ENCODE peak calls at places on chromosomes 6 and 20, in four cellular contexts. M is GM12891, X is K562, I is GM12878. K is an unnamed sample.

GRCh38 chr6:43705996-43706395 is 18.4 kb upstream of the MRPS18A start:
- DNase-seq in I (no peak), X (no peak), M (no peak), K (peak)

GRCh38 chr6:30100585-30101422 is 12.1 kb downstream of the TRIM31 start:
- DNase-seq in X (peak), I (no peak), M (no peak), K (no peak)

GRCh38 chr6:47413752-47414516 is 63.7 kb upstream of the CD2AP start:
- DNase-seq in M (peak), X (peak), I (peak), K (peak)

GRCh38 chr6:48078092-48078491 is 32.9 kb downstream of the PTCHD4 start:
- DNase-seq in I (no peak), X (no peak), M (no peak), K (no peak)

GRCh38 chr6:158536891-158537798 is 22.7 kb upstream of the TMEM181 start:
- DNase-seq in M (no peak), X (peak), I (no peak), K (no peak)

GRCh38 chr20:45783656-45784294 is 7.9 kb downstream of the WFDC3 start:
- DNase-seq in X (no peak), M (no peak), I (no peak), K (no peak)

GRCh38 chr6:81003156-81003555 is 749.3 kb downstream of the TENT5A start:
- DNase-seq in I (no peak), X (no peak), M (no peak), K (no peak)

GRCh38 chr20:3406481-3407425 is 716 bp downstream of the DNAAF9 start:
- DNase-seq in M (no peak), I (no peak), X (peak), K (peak)

GRCh38 chr6:11096109-11096508 is 2.5 kb downstream of the SMIM13 start:
- DNase-seq in M (no peak), X (no peak), I (no peak), K (peak)

GRCh38 chr6:92683769-92684168 is 735.6 kb downstream of the EPHA7 start:
- DNase-seq in I (no peak), M (no peak), X (no peak), K (no peak)

GRCh38 chr6:36968266-36968977 is 13.9 kb downstream of the PI16 start:
- DNase-seq in M (no peak), I (no peak), X (no peak), K (no peak)

GRCh38 chr6:87104657-87105056 is 9.8 kb upstream of the CGA start:
- DNase-seq in X (no peak), M (no peak), I (no peak), K (no peak)

GRCh38 chr6:36917541-36918193 is 31.9 kb downstream of the C6orf89 start:
- DNase-seq in M (no peak), I (no peak), X (no peak), K (no peak)

GRCh38 chr20:53040678-53041674 is 68.8 kb downstream of the TSHZ2 start:
- DNase-seq in M (no peak), I (no peak), X (peak), K (no peak)

DNA sequence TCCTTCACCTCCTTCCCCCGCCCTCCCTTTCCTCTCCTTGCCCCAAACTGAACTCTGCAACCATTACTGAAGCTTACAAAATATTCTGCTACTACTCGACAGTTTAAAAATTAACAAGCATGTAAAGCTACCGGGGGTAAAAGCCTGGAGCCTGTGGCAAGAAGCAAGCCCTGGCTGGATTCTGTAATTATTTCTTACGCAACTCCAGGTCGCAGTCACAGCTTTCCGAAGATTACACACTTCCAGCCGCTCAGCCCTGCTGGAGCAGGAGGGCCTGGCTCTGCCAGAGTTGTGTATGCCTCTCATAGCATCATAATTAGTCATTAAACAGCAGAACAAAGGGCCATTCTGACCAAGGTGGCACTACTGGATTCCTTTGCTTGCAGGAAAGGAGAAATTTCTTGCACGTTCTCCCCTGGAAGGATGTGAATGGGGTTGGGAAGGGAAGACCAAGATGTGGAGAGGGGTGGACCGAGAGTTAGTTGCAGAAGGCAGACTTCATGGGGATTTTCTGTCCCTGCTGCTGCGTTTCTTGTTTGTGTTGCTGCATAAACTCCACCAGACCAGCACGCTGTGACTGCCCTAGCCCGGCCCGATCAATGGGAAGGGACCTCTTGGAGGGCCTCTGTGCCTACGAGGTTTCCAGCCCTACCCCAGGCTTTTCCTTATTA is 23.6 kb downstream of the FOXQ1 start:
- DNase-seq in X (no peak), I (no peak), M (no peak), K (peak)
- TF ChIP-seq POLR2AphosphoS5 in X (no peak), I (no peak), M (no peak), K (no peak)

DNA sequence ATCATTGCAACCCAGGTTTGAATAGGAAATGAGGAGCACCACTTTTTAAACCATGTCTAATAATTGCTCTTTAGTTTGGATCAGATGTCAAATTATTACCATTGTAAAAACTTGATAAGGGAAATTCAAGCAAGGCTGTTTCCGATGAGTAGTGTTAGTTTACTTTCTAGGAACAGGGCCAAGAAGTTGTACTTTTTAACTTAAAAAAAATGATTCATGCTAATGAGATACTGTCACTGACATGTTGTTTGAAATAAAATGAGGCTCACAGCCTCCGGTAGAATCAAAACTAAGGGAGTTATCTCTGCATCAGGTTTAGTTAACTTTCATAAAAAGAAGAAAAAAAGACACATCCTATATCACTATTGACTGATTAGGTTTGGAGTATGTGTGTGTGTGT is 55.2 kb upstream of the SUPT3H start:
- DNase-seq in I (no peak), X (peak), M (no peak), K (no peak)
- TF ChIP-seq SPI1 in I (no peak), X (no peak), M (no peak), K (no peak)

DNA sequence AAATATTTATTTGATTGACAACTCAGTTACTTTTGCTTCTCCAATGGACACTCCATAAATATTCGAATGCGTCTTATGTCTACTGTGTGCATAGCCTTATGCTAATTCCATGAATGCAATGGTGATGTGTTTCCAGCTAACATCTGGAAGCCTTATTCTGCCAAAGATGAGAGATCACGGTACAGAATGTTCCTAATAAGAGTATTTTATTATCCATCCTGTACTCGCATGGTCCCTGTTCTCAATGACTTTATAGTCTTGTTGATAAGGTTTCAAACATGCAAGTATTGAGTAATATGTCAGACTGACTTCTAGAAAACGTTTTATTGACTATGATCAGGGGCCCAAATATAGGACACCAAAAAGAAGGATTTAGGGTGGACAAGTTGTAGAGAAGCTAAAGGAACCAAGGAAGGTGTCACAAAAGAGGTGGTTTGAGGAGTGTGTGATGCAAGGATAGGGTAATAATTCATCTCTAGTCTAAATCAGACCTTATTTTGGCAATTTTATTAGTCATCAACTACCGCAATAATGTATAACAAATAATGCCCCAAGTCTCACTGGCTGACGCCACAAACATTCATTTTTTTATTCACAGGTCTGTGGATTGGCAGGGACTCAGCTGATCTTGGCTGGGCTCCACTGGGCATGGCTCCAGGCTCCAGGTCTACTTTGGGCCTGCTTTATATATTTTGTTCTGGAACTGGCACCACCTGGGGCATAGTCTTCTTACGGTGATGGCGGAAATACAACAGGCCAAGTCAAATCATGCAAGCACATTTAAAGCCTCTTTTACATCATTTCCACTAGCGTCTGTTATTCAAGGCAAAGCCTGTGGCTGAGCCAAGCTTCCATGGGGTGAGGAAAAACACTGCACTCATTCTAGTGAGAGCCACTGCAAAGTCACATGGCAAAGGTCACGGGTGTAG is 24.4 kb upstream of the CD83 start:
- DNase-seq in X (no peak), I (no peak), M (no peak), K (no peak)
- TF ChIP-seq POLR2AphosphoS5 in X (no peak), I (no peak), M (no peak), K (no peak)

DNA sequence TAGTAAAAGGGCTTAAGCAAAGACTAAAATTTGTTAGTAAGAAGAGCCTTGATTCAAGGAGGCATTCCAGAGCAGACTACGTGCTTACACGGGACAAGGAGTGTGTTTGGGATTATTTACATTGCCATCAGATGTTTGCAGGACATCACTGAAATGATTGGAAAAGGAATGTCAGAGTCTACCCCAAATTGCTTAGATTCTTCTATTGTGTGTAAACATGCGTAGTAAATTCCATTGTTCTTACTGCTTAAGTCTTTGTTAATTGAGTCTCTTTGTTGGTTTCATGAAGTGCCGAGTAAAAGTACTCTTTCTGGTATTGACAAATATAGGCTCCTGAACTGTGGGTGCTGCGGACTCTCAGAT is 60.5 kb downstream of the CD83 start:
- DNase-seq in X (no peak), M (no peak), I (no peak), K (no peak)
- TF ChIP-seq SPI1 in X (no peak), M (no peak), I (no peak), K (no peak)

GRCh38 chr6:1153696-1154245 is 158.1 kb upstream of the FOXQ1 start:
- DNase-seq in I (no peak), X (no peak), M (no peak), K (no peak)
- TF ChIP-seq POLR2AphosphoS5 in I (no peak), X (no peak), M (no peak), K (no peak)

GRCh38 chr20:63700199-63701050 is 4.0 kb downstream of the TNFRSF6B start:
- DNase-seq in I (no peak), M (peak), X (no peak), K (no peak)
- TF ChIP-seq SPI1 in I (no peak), M (no peak), X (no peak), K (no peak)

DNA sequence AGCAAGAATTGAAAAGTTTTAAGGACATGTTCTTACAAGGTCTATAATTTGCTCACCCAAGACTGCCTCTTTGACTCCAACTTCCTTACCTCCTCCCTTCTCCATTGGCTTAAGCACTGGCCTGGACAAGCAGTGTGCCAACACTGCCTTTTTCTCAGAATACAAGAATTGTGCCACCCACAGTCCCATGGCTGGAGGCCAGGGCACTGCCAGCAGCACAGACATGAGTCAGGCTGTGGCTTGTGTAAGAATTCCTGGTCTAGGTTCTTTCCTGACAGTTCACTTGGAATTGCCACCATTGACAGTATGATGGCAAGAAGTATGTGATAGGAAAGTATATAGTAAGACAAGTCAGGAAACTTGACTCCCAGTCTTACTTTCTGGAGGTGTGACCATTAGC is 202.7 kb upstream of the MARCKS start:
- DNase-seq in X (no peak), I (no peak), M (no peak), K (no peak)
- TF ChIP-seq POLR2AphosphoS5 in X (no peak), I (no peak), M (no peak), K (no peak)

DNA sequence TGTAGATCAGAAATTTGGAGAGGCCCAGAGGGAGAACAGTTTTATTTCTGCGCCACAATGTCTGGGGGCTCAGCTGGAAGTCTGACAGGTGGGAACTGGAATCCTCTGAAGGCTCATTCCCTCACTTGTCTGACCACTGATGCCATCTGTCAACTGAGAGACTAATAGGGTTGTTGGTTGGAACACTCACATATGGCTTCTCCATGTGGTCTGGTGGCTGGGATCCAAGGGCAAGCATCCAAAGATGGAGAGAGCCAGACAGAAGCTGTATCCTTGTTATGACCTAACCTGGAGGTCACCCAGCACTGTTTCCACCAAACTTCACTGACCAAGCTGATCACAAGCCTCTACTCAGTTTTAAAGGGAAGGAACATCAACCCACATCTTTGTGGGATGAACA is 117.9 kb upstream of the AKAP12 start:
- DNase-seq in I (no peak), X (no peak), M (no peak), K (no peak)
- TF ChIP-seq SPI1 in I (no peak), X (no peak), M (no peak), K (no peak)

GRCh38 chr6:15475872-15476271 is 187.0 kb downstream of the DTNBP1 start:
- DNase-seq in M (no peak), X (no peak), I (no peak), K (no peak)

GRCh38 chr6:15474196-15474595 is 188.6 kb downstream of the DTNBP1 start:
- DNase-seq in I (no peak), M (no peak), X (no peak), K (no peak)

GRCh38 chr6:15477746-15478145 is 185.1 kb downstream of the DTNBP1 start:
- DNase-seq in X (no peak), I (no peak), M (no peak), K (no peak)

GRCh38 chr6:15475261-15475660 is 187.6 kb downstream of the DTNBP1 start:
- DNase-seq in M (no peak), X (no peak), I (no peak), K (no peak)

GRCh38 chr6:15476631-15477380 is 186.0 kb downstream of the DTNBP1 start:
- DNase-seq in M (no peak), X (no peak), I (no peak), K (no peak)
- TF ChIP-seq POLR2AphosphoS5 in M (no peak), X (no peak), I (no peak), K (no peak)